ENCODE peak calls at places on chromosome 2, in seven cellular contexts. N, J, Q, D, T, C and W are unnamed samples.

GRCh38 chr2:32742381-32742780 is 114.5 kb downstream of the TTC27 start:
- DNase-seq in N (no peak), J (no peak), Q (no peak), D (no peak), T (no peak), C (no peak), W (no peak)

GRCh38 chr2:96097951-96098823 is 18.2 kb downstream of the ADRA2B start:
- DNase-seq in N (no peak), J (peak), Q (no peak), D (no peak), T (no peak), C (no peak), W (no peak)

GRCh38 chr2:71798266-71799012 is 345.1 kb downstream of the DYSF start:
- DNase-seq in N (no peak), J (no peak), Q (peak), D (peak), T (peak), C (peak), W (no peak)

GRCh38 chr2:8939486-8940114 is 63.9 kb downstream of the MBOAT2 start:
- DNase-seq in N (no peak), J (no peak), Q (no peak), D (no peak), T (no peak), C (no peak), W (no peak)

GRCh38 chr2:191922736-191923651 is 76.1 kb upstream of the CAVIN2 start:
- DNase-seq in N (no peak), J (no peak), Q (no peak), D (no peak), T (no peak), C (no peak), W (no peak)

GRCh38 chr2:215843579-215843978 is 169.8 kb downstream of the MREG start:
- DNase-seq in N (no peak), J (no peak), Q (no peak), D (peak), T (peak), C (peak), W (peak)

GRCh38 chr2:238305965-238306679 is 14.2 kb upstream of the TRAF3IP1 start:
- DNase-seq in N (no peak), J (no peak), Q (no peak), D (no peak), T (no peak), C (no peak), W (no peak)

GRCh38 chr2:203713381-203713780 is 6.9 kb downstream of the CD28 start:
- DNase-seq in N (no peak), J (no peak), Q (no peak), D (no peak), T (no peak), C (no peak), W (no peak)

GRCh38 chr2:70960833-70961647 is 17.4 kb upstream of the ANKRD53 start:
- DNase-seq in N (peak), J (peak), Q (no peak), D (no peak), T (no peak), C (no peak), W (no peak)

GRCh38 chr2:239293450-239294430 is 107.1 kb downstream of the HDAC4 start:
- DNase-seq in N (no peak), J (no peak), Q (no peak), D (no peak), T (no peak), C (no peak), W (no peak)

GRCh38 chr2:196336715-196337617 is 165.6 kb upstream of the STK17B start:
- DNase-seq in N (no peak), J (no peak), Q (peak), D (peak), T (peak), C (no peak), W (no peak)

GRCh38 chr2:36489296-36489695 is 108.7 kb downstream of the FEZ2 start:
- DNase-seq in N (no peak), J (no peak), Q (no peak), D (peak), T (peak), C (peak), W (no peak)

GRCh38 chr2:8849322-8849721 is 11.9 kb upstream of the KIDINS220 start:
- DNase-seq in N (no peak), J (no peak), Q (no peak), D (peak), T (peak), C (peak), W (peak)

GRCh38 chr2:85953476-85953875 is 64.7 kb upstream of the ST3GAL5 start:
- DNase-seq in N (peak), J (no peak), Q (no peak), D (no peak), T (no peak), C (no peak), W (no peak)

GRCh38 chr2:206915136-206915535 is 24.2 kb upstream of the CPO start:
- DNase-seq in N (no peak), J (no peak), Q (no peak), D (peak), T (peak), C (peak), W (peak)

GRCh38 chr2:172865422-172865821 is 129.8 kb downstream of the RAPGEF4 start:
- DNase-seq in N (no peak), J (no peak), Q (no peak), D (no peak), T (no peak), C (no peak), W (no peak)

GRCh38 chr2:164920430-164920829 is 34.9 kb downstream of the SLC38A11 start:
- DNase-seq in N (no peak), J (no peak), Q (peak), D (peak), T (peak), C (peak), W (peak)

GRCh38 chr2:104733544-104733943 is 120.4 kb upstream of the POU3F3 start:
- DNase-seq in N (no peak), J (no peak), Q (peak), D (no peak), T (no peak), C (no peak), W (no peak)
- TF ChIP-seq CTCF in N (no peak), J (no peak), Q (no peak), D (peak), T (peak), C (no peak), W (peak)

DNA sequence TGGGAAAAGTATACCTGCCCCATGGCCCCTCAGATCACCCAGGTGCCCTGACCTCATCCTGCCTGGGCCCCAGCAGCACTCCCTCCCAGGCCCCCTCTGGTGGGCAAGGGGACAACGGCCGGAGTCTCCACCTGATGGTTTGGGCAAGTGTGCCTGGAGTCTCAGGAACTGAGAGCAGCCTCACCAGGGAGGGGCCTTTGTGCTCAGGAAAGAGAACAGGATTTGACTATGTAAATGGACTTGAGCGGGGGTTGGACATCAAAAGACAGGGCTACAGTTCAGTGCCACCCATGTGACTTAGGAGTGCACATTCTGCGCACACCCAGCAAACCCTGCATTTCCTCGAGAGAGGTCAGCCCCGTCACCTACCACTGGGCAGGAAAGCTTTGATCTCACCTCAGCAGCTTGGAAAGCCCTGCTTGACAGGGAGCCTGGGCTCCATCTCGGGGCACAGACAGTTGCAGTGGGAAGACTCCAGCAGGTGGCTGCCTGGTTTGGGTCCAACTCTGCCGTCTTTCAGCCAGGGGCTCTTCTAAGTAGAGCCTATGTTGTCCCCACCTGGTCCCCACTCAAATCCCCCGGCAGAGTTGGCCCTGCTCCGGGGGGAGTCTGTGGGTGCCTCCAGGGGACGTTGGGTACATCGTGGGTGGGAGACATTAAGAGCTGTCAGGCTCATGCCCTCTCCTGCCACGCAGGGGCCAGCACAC is 3.3 kb downstream of the INPP5D start:
- DNase-seq in N (no peak), J (peak), Q (peak), D (no peak), T (no peak), C (no peak), W (no peak)
- TF ChIP-seq CTCF in N (no peak), J (no peak), Q (no peak), D (peak), T (no peak), C (no peak), W (no peak)

GRCh38 chr2:122023059-122023879 is 267.8 kb downstream of the TSN start:
- DNase-seq in N (no peak), J (no peak), Q (no peak), D (no peak), T (no peak), C (no peak), W (no peak)
- TF ChIP-seq CTCF in N (no peak), J (no peak), Q (no peak), D (no peak), T (no peak), C (no peak), W (no peak)

GRCh38 chr2:235596272-235596671 is 102.4 kb downstream of the AGAP1 start:
- DNase-seq in N (no peak), J (no peak), Q (no peak), D (no peak), T (no peak), C (no peak), W (no peak)

GRCh38 chr2:235597081-235597615 is 103.3 kb downstream of the AGAP1 start:
- DNase-seq in N (no peak), J (no peak), Q (no peak), D (no peak), T (no peak), C (no peak), W (no peak)

GRCh38 chr2:235594964-235595363 is 101.1 kb downstream of the AGAP1 start:
- DNase-seq in N (no peak), J (no peak), Q (no peak), D (no peak), T (no peak), C (no peak), W (no peak)

GRCh38 chr2:235594041-235594440 is 100.2 kb downstream of the AGAP1 start:
- DNase-seq in N (no peak), J (no peak), Q (peak), D (peak), T (peak), C (peak), W (peak)

GRCh38 chr2:235595420-235596010 is 101.7 kb downstream of the AGAP1 start:
- DNase-seq in N (peak), J (peak), Q (peak), D (peak), T (peak), C (peak), W (no peak)
- TF ChIP-seq CTCF in N (peak), J (peak), Q (peak), D (peak), T (peak), C (peak), W (peak)